ENCODE peak calls at places on chromosomes 7 and 10, in six cellular contexts. S is heart left ventricle; Z is T-helper 9 cell; L is upper lobe of right lung; V is Caco-2; I is stimulated activated CD8-positive, alpha-beta memory T cell treated with anti-CD3 and anti-CD28 coated beads, Interleukin-7, amount 100 ng/mL, for 24 hours. E is an unnamed sample.

GRCh38 chr10:61836888-61837747 is 64.4 kb upstream of the ARID5B start:
- DNase-seq in S (no peak), Z (no peak), L (no peak), V (peak), I (no peak), E (no peak)

GRCh38 chr7:7564323-7564780 is 2.3 kb upstream of the MIOS start:
- DNase-seq in S (no peak), Z (no peak), L (no peak), V (peak), I (no peak), E (no peak)

GRCh38 chr7:7662527-7662926 is 22.0 kb downstream of the UMAD1 start:
- DNase-seq in S (no peak), Z (no peak), L (no peak), V (no peak), I (no peak), E (no peak)

GRCh38 chr10:118163227-118163626 is 116.5 kb upstream of the RAB11FIP2 start:
- DNase-seq in S (no peak), Z (no peak), L (no peak), V (no peak), I (no peak), E (no peak)

GRCh38 chr7:155808551-155809331 is 3.5 kb downstream of the SHH start:
- DNase-seq in S (no peak), Z (no peak), L (peak), V (peak), I (no peak), E (peak)

GRCh38 chr7:7867835-7868234 is 100.8 kb upstream of the GLCCI1 start:
- DNase-seq in S (no peak), Z (no peak), L (no peak), V (no peak), I (no peak), E (no peak)

GRCh38 chr10:5317547-5318107 is 47.1 kb upstream of the UCN3 start:
- DNase-seq in S (no peak), Z (no peak), L (no peak), V (no peak), I (peak), E (no peak)

GRCh38 chr10:22042557-22043326 is 39.2 kb upstream of the DNAJC1 start:
- DNase-seq in S (no peak), Z (no peak), L (no peak), V (no peak), I (no peak), E (no peak)

GRCh38 chr10:132785433-132786278 is at the start of gene NKX6-2:
- DNase-seq in S (no peak), Z (no peak), L (no peak), V (no peak), I (no peak), E (no peak)

GRCh38 chr10:12849351-12850181 is 151.9 kb downstream of the CCDC3 start:
- DNase-seq in S (no peak), Z (no peak), L (no peak), V (no peak), I (no peak), E (no peak)

GRCh38 chr10:33391611-33392010 is 57.1 kb upstream of the NRP1 start:
- DNase-seq in S (no peak), Z (no peak), L (no peak), V (no peak), I (no peak), E (no peak)

GRCh38 chr10:48192916-48193450 is 81.5 kb downstream of the FRMPD2 start:
- DNase-seq in S (no peak), Z (no peak), L (no peak), V (no peak), I (no peak), E (no peak)

GRCh38 chr10:3783721-3784432 is 1.1 kb downstream of the KLF6 start:
- DNase-seq in S (peak), Z (no peak), L (no peak), V (peak), I (no peak), E (peak)

GRCh38 chr7:25066253-25066652 is 58.8 kb downstream of the CYCS start:
- DNase-seq in S (no peak), Z (no peak), L (no peak), V (no peak), I (no peak), E (no peak)

GRCh38 chr7:111438369-111439289 is 123.7 kb downstream of the IMMP2L start:
- DNase-seq in S (no peak), Z (no peak), L (no peak), V (no peak), I (no peak), E (no peak)

GRCh38 chr10:66827353-66827752 is 98.5 kb upstream of the LRRTM3 start:
- DNase-seq in S (no peak), Z (no peak), L (no peak), V (no peak), I (no peak), E (no peak)

GRCh38 chr7:73905360-73905759 is 44.4 kb downstream of the TMEM270 start:
- DNase-seq in S (no peak), Z (no peak), L (peak), V (peak), I (no peak), E (no peak)